ENCODE peak calls at places on chromosome 9, in four cellular contexts. N is breast epithelium; J is stimulated activated CD4-positive, alpha-beta T cell treated with anti-CD3 and anti-CD28 coated beads, Interleukin-12 subunit alpha, Interleukin-12 subunit beta, amount 100 ng/mL, for 4 hours; P is activated CD8-positive, alpha-beta T cell treated with anti-CD3 and anti-CD28 coated beads for 36 hours. D is an unnamed sample.
A peak's percentile ranks its signal among the peaks of the same experiment; 100 is the strongest.

GRCh38 chr9:124855944-124856773 is 2.9 kb downstream of the WDR38 start:
- DNase-seq in N (no peak), J (peak; percentile 30), P (peak; percentile 41), D (peak; percentile 54)

GRCh38 chr9:76459691-76460635 is 981 bp downstream of the GCNT1 start:
- DNase-seq in P (peak; percentile 35), J (no peak), N (peak; percentile 31), D (no peak)

GRCh38 chr9:2967779-2968178 is 123.9 kb upstream of the PUM3 start:
- DNase-seq in N (no peak), J (no peak), P (no peak), D (no peak)

GRCh38 chr9:137172907-137173794 is 1.3 kb upstream of the TMEM210 start:
- DNase-seq in J (no peak), P (no peak), N (peak; percentile 87), D (no peak)

GRCh38 chr9:130896233-130897012 is at the start of gene QRFP:
- DNase-seq in P (no peak), J (no peak), N (no peak), D (no peak)

GRCh38 chr9:111481885-111482636 is 2.1 kb downstream of the ECPAS start:
- DNase-seq in N (no peak), P (no peak), J (no peak), D (no peak)

GRCh38 chr9:136947955-136948510 is 3.0 kb downstream of the C8G start:
- DNase-seq in J (no peak), P (peak; percentile 50), N (no peak), D (peak; percentile 52)

GRCh38 chr9:133953976-133954709 is 38.0 kb downstream of the VAV2 start:
- DNase-seq in N (no peak), P (no peak), J (no peak), D (peak; percentile 94)

GRCh38 chr9:128892223-128892892 is 10.4 kb downstream of the LRRC8A start:
- DNase-seq in N (peak; percentile 95), P (peak; percentile 58), J (no peak), D (no peak)

GRCh38 chr9:137411260-137411659 is 11.7 kb downstream of the EXD3 start:
- DNase-seq in J (no peak), P (no peak), N (no peak), D (no peak)

GRCh38 chr9:122941560-122942234 is 877 bp downstream of the RABGAP1 start:
- DNase-seq in N (no peak), P (peak; percentile 6), J (no peak), D (no peak)

GRCh38 chr9:84146893-84147705 is 166.5 kb downstream of the RMI1 start:
- DNase-seq in P (no peak), J (no peak), N (no peak), D (no peak)

GRCh38 chr9:126304207-126304945 is 22.3 kb upstream of the MVB12B start:
- DNase-seq in J (no peak), P (no peak), N (no peak), D (no peak)

GRCh38 chr9:109812818-109813281 is 32.9 kb downstream of the PALM2AKAP2 start:
- DNase-seq in N (no peak), P (no peak), J (no peak), D (peak; percentile 5)

GRCh38 chr9:3662671-3663070 is 136.9 kb upstream of the RFX3 start:
- DNase-seq in P (no peak), N (no peak), J (no peak), D (no peak)